ENCODE peak calls at places on chromosomes 1 and 21, in seven cellular contexts. O is neuronal stem cell, J is mesenchymal stem cell, G is IMR-90, W is H9, M is H1, A is trophoblast cell. K is an unnamed sample. For H3K27me3, the result is how much of the 10 kb centered on the place peaks cover.

GRCh38 chr1:193260925-193261324 is 74.5 kb upstream of the B3GALT2 start:
- DNase-seq in O (no peak), A (peak), G (no peak), J (peak), M (no peak), W (no peak), K (peak)

GRCh38 chr1:109089242-109090015 is 1.1 kb upstream of the TMEM167B start:
- DNase-seq in O (no peak), J (no peak), G (peak), M (peak), W (peak), A (peak), K (peak)

GRCh38 chr1:2255420-2256369 is 27.6 kb downstream of the SKI start:
- DNase-seq in J (peak), M (no peak), W (peak), G (peak), A (peak), O (no peak), K (peak)

GRCh38 chr1:19495816-19496528 is 10.6 kb upstream of the CAPZB start:
- DNase-seq in W (no peak), G (peak), A (no peak), O (no peak), J (no peak), M (no peak), K (no peak)

GRCh38 chr1:200739499-200740290 is 1.0 kb downstream of the CAMSAP2 start:
- DNase-seq in G (no peak), O (no peak), A (peak), M (no peak), W (no peak), J (peak), K (peak)

GRCh38 chr1:1115136-1115829 is 606 bp downstream of the C1orf159 start:
- DNase-seq in J (no peak), A (no peak), O (no peak), M (no peak), W (no peak), G (no peak), K (no peak)

GRCh38 chr1:16051039-16051438 is 7.5 kb downstream of the CLCNKB start:
- DNase-seq in A (no peak), G (no peak), W (no peak), O (no peak), J (no peak), M (no peak), K (no peak)

GRCh38 chr1:108897865-108898720 is 21.3 kb downstream of the GPSM2 start:
- DNase-seq in O (peak), M (no peak), W (no peak), G (peak), J (peak), A (peak), K (peak)

GRCh38 chr1:235864469-235864868 is 2.2 kb downstream of the LYST start:
- DNase-seq in W (no peak), G (no peak), M (no peak), J (no peak), O (no peak), A (no peak), K (no peak)

GRCh38 chr1:98556521-98557158 is 104.9 kb upstream of the SNX7 start:
- DNase-seq in G (peak), M (no peak), O (no peak), W (no peak), A (peak), J (peak), K (peak)

GRCh38 chr1:181318022-181318857 is 165.1 kb upstream of the CACNA1E start:
- DNase-seq in G (no peak), O (peak), A (no peak), M (peak), J (no peak), W (peak), K (peak)

GRCh38 chr1:25616932-25617625 is 488 bp downstream of the MAN1C1 start:
- DNase-seq in G (no peak), M (no peak), W (no peak), J (no peak), O (no peak), A (peak), K (no peak)

GRCh38 chr1:200036616-200037270 is 9.2 kb downstream of the NR5A2 start:
- DNase-seq in A (no peak), G (no peak), O (no peak), J (no peak), W (no peak), M (peak), K (peak)

GRCh38 chr1:200165493-200166220 is 138.1 kb downstream of the NR5A2 start:
- DNase-seq in W (no peak), A (no peak), J (no peak), M (no peak), G (no peak), O (no peak), K (no peak)

GRCh38 chr1:26694597-26695416 is 1.0 kb upstream of the ARID1A start:
- DNase-seq in J (no peak), A (no peak), G (no peak), O (peak), M (no peak), W (no peak), K (peak)

GRCh38 chr1:156385534-156386031 is 16.6 kb downstream of the RHBG start:
- DNase-seq in G (peak), O (peak), J (peak), A (peak), M (peak), W (peak), K (peak)

GRCh38 chr1:90761156-90761555 is 44.1 kb upstream of the BARHL2 start:
- DNase-seq in W (peak), J (no peak), O (no peak), M (no peak), A (no peak), G (no peak), K (no peak)

GRCh38 chr1:109805486-109806180 is 41.9 kb upstream of the EPS8L3 start:
- DNase-seq in W (peak), M (no peak), J (no peak), O (no peak), G (no peak), A (peak), K (peak)

GRCh38 chr1:3219005-3219724 is 150.2 kb downstream of the PRDM16 start:
- DNase-seq in A (no peak), O (no peak), W (no peak), J (no peak), M (no peak), G (no peak), K (no peak)

GRCh38 chr1:34715139-34715538 is 39.7 kb upstream of the GJB5 start:
- DNase-seq in G (no peak), M (no peak), A (no peak), J (no peak), W (no peak), O (no peak), K (no peak)

GRCh38 chr1:110430366-110430765 is 20.6 kb upstream of the PROK1 start:
- DNase-seq in G (no peak), W (no peak), J (no peak), O (no peak), M (no peak), A (no peak), K (no peak)

GRCh38 chr1:108082741-108083562 is 117.2 kb downstream of the SLC25A24 start:
- DNase-seq in M (no peak), J (no peak), W (no peak), G (no peak), A (no peak), O (no peak), K (peak)

DNA sequence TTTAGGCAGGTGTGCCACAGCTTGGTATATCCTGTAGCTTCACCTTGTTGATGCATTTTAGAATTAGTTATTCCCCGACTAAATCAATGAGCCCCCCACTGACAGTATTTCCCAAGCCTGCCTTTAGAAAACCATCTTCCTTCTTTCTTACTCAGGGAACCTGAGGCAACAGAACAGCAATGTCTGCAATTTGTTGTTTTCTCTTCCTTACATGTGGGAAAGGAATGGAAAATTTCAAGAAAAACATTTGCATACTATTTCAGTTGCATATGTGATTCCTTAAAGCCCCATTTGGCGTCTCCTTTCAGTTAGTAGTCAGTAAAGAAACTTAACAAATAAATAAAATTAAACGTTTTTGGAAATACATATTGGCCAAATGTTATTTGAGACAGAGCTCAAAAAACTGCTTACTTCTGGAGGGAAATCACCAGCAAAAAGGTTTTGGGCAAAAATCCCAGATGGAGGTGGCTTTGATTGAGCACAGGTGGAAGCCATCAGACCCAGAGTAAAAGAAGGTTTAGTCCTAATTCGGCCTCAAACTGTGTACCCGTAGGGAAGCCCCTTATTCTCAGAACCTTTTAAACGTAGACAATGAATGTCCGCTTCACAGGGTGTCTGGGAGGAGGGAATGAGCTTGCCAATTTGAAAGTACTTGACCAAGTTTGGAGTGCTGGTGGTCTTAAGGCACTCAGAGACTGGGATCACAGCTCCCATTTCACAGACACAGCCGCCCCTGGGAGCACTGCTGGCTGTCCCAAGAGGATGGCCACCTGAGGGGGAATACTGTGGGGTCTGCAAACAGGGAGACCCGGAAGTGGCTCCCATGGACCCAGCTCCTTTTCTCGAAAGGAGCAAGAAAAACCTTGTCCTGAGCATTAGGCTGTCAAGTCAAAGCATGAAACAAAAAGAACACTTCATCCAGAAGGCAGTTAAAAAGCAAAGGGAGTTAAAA is 9.4 kb downstream of the LHX4 start:
- DNase-seq in G (no peak), W (no peak), A (no peak), J (no peak), O (no peak), M (no peak), K (peak)
- H3K27me3 ChIP-seq in G (half or more), W (under half), A (under half), J (half or more), O (half or more), M (under half), K (under half)

GRCh38 chr21:35780983-35781382 is 279.3 kb downstream of the SETD4 start:
- DNase-seq in M (no peak), O (no peak), J (no peak), G (no peak), W (no peak), A (no peak), K (no peak)

GRCh38 chr21:35783686-35784085 is 276.6 kb downstream of the SETD4 start:
- DNase-seq in W (no peak), G (no peak), M (no peak), O (no peak), J (no peak), A (no peak), K (no peak)

GRCh38 chr21:35779690-35780570 is 280.4 kb downstream of the SETD4 start:
- DNase-seq in G (peak), J (peak), O (no peak), M (no peak), A (no peak), W (no peak), K (no peak)

GRCh38 chr21:35779167-35779566 is 281.2 kb downstream of the SETD4 start:
- DNase-seq in O (no peak), J (no peak), G (no peak), M (no peak), W (no peak), A (no peak), K (no peak)

DNA sequence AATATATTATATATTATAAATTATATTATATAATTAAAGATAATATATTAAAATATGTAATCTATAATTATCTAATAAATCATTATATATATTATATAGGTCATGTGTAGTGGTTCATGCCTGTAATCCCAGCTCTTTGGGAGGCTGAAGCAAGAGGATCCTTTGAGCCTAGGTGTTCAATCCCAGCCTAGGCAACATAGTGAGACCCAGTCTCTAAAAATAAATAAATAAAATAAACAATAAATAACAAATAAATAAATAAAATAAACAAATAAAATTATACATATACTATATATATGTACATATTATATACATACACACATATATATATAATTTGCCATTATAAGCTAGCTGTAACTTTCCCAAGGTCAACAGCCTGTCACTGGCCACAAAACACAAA is 277.7 kb downstream of the SETD4 start:
- DNase-seq in A (no peak), J (no peak), M (no peak), W (no peak), G (no peak), O (no peak), K (no peak)
- H3K18ac ChIP-seq in A (no peak), J (no peak), M (no peak), W (no peak), G (no peak), O (no peak), K (no peak)

GRCh38 chr1:30857062-30857461 is 51.5 kb downstream of the SDC3 start:
- DNase-seq in M (no peak), G (no peak), A (no peak), J (no peak), W (no peak), O (no peak), K (no peak)

GRCh38 chr1:30855686-30856259 is 52.8 kb downstream of the SDC3 start:
- DNase-seq in A (no peak), G (no peak), O (no peak), W (no peak), M (no peak), J (no peak), K (no peak)

GRCh38 chr1:30857964-30858363 is 50.6 kb downstream of the SDC3 start:
- DNase-seq in W (no peak), J (no peak), O (no peak), M (no peak), A (no peak), G (no peak), K (no peak)

GRCh38 chr1:30853350-30853749 is 55.2 kb downstream of the SDC3 start:
- DNase-seq in O (no peak), W (peak), G (no peak), A (no peak), M (no peak), J (peak), K (peak)

DNA sequence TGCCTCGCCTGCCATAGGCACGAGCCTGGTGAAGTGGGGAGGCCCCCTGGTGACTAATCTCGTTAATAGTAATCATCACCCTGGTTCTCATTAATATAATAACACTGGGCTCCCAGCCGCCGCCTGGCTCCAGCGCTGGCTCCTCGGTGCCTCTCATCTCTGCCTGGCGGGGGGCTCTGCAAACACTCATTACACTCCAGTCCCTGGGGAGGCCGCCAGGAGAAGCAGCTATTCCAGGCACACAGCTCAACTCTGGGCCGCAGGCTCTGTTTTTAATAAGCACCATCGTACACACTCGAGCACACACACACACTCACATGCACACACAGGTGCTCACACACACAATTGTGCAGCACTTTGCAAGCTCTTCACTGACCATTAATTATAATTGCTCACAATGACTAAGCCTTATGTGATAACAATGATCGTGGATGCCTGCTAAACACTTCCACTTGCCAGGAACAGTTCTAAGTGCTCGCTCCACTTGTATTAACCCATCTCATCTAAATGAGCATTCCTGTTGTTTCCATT is 52.2 kb downstream of the SDC3 start:
- DNase-seq in G (no peak), A (no peak), J (peak), O (no peak), W (no peak), M (no peak), K (no peak)
- H3K27me3 ChIP-seq in G (under half), A (under half), J (under half), O (under half), W (under half), M (under half), K (under half)

GRCh38 chr1:227789881-227790400 is 25.5 kb upstream of the PRSS38 start:
- DNase-seq in A (no peak), M (peak), J (no peak), O (no peak), G (no peak), W (no peak), K (no peak)
- H3K18ac ChIP-seq in A (no peak), M (no peak), J (no peak), O (peak), G (no peak), W (no peak), K (no peak)

DNA sequence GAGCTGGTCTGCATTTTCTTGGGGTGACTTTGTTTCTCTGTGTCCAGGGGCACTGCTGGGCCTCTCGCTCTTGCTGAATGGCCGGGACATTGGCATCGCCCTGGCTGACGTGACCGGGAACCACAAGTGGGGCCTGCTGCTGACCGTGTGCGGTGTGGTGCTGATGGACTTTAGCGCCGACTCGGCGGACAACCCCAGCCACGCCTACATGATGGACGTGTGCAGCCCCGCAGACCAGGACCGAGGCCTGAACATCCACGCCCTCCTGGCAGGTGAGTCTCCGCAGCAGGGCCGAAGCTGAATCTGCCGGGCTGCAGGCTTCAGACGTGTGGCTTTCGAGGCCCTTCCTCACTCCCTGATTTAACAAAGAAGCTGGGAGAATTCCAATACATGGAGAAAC is 7.9 kb downstream of the SLC45A1 start:
- DNase-seq in M (no peak), A (no peak), J (no peak), O (no peak), G (no peak), W (no peak), K (no peak)
- H3K27me3 ChIP-seq in M (under half), A (under half), J (under half), O (under half), G (under half), W (under half), K (under half)

GRCh38 chr1:53891678-53892077 is 2.1 kb upstream of the YIPF1 start:
- DNase-seq in A (no peak), M (no peak), G (no peak), J (no peak), W (no peak), O (no peak), K (no peak)

GRCh38 chr1:53890522-53890941 is 935 bp upstream of the YIPF1 start:
- DNase-seq in O (no peak), M (no peak), W (no peak), J (no peak), G (no peak), A (peak), K (no peak)

GRCh38 chr1:53891021-53891420 is 1.4 kb upstream of the YIPF1 start:
- DNase-seq in M (no peak), O (no peak), G (no peak), J (no peak), W (no peak), A (no peak), K (no peak)

GRCh38 chr1:53888716-53889115 is 881 bp downstream of the YIPF1 start:
- DNase-seq in G (no peak), O (no peak), J (no peak), A (no peak), M (no peak), W (no peak), K (no peak)

DNA sequence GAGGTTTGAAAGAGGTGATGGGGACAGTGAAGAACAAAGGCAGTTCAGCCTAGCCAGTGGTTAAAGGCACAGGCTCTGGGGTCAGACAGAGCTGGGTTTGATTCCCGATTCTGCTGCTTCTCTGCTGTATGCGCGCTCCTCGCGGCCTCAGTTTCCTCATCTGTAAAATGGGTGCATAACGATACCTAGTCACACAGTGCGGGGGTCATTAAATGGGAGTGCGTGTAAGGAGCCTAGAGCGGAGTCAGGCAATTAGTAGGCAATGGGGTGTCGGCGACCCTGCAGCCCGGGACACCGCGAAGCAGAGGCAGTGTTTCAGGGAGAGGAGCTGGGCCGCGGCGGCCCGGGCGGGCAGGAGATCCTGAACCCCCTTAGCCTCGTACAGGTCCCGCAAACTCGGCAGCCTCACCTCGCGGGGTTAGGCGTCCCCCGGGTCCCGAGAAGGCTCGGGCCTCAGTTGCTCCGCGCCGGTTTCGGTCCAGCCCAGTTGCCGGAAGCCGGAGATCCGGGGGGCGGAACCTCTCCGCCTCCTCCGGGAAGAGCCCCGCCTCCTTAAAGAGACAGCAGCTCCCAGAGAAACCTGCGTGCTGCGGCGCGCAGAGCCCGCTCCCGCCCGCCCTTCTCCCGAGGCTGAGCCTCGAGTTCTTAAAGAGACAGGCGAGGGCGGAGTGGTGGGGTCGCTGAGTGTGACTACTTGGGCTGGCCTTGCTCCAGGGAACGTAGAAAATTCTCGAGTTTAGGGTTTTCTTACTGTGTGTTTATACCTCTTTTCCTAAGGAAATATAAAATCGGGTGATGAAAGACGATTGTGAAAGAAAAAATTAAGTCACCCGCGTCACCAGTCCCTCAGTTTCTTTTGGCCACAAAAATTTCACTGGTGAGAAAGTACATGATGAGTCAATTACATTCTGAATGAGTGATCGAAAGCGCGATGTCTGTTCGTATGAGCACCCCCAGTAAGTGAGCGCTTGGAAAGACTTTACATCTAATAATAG is at the start of gene YIPF1:
- DNase-seq in G (peak), W (peak), J (peak), A (peak), O (peak), M (peak), K (peak)
- H3K18ac ChIP-seq in G (peak), W (peak), J (peak), A (peak), O (peak), M (peak), K (no peak)